ENCODE peak calls at places on chromosomes 1 and 21, in ten cellular contexts. Y is nucleus accumbens; I is stimulated activated CD4-positive, alpha-beta T cell treated with anti-CD3 and anti-CD28 coated beads, Interleukin-15, amount 100 ng/mL, for 24 hours; E is transverse colon; X is NT2/D1; C is NCI-H345; M is upper lobe of right lung; G is T-helper 1 cell; R is suprapubic skin; F is skeletal muscle cell. T is an unnamed sample.

GRCh38 chr21:26388731-26389231 is 184.3 kb downstream of the CYYR1 start:
- DNase-seq in Y (no peak), I (no peak), E (no peak), X (no peak), C (no peak), M (no peak), G (no peak), R (no peak), F (peak; percentile 22), T (no peak)

GRCh38 chr1:103489881-103490280 is 35.6 kb upstream of the RNPC3 start:
- DNase-seq in Y (no peak), I (no peak), E (no peak), X (no peak), C (no peak), M (no peak), G (no peak), R (no peak), F (no peak), T (no peak)

GRCh38 chr1:8238141-8239038 is 79.5 kb upstream of the SLC45A1 start:
- DNase-seq in Y (no peak), I (no peak), E (no peak), X (no peak), C (no peak), M (no peak), G (no peak), R (no peak), F (peak; percentile 79), T (no peak)

GRCh38 chr1:94119796-94120590 is 955 bp downstream of the ABCA4 start:
- DNase-seq in Y (no peak), I (no peak), E (no peak), X (peak; percentile 39), C (no peak), M (no peak), G (no peak), R (no peak), F (no peak), T (no peak)

GRCh38 chr1:197775282-197776262 is at the start of gene DENND1B:
- DNase-seq in Y (peak; percentile 42), I (peak; percentile 87), E (peak; percentile 91), X (peak; percentile 56), C (peak; percentile 76), M (peak; percentile 94), G (peak; percentile 89), R (peak; percentile 88), F (peak; percentile 59), T (peak; percentile 72)

GRCh38 chr1:26358411-26359384 is 4.8 kb upstream of the CRYBG2 start:
- DNase-seq in Y (no peak), I (peak; percentile 75), E (peak; percentile 83), X (no peak), C (no peak), M (no peak), G (peak; percentile 78), R (no peak), F (no peak), T (peak; percentile 75)

GRCh38 chr1:216332003-216332402 is 91.2 kb downstream of the USH2A start:
- DNase-seq in Y (no peak), I (no peak), E (no peak), X (no peak), C (no peak), M (no peak), G (no peak), R (no peak), F (no peak), T (no peak)

GRCh38 chr1:94096797-94097549 is 24.0 kb downstream of the ABCA4 start:
- DNase-seq in Y (no peak), I (no peak), E (peak; percentile 13), X (no peak), C (no peak), M (no peak), G (no peak), R (no peak), F (peak; percentile 57), T (no peak)

GRCh38 chr1:77984629-77985028 is 5.8 kb upstream of the FUBP1 start:
- DNase-seq in Y (no peak), I (no peak), E (no peak), X (no peak), C (no peak), M (no peak), G (no peak), R (no peak), F (no peak), T (no peak)

GRCh38 chr1:198657550-198658064 is 18.8 kb downstream of the PTPRC start:
- DNase-seq in Y (no peak), I (no peak), E (no peak), X (no peak), C (no peak), M (no peak), G (peak; percentile 74), R (no peak), F (peak; percentile 90), T (peak; percentile 36)

GRCh38 chr21:42056996-42057689 is 14.0 kb upstream of the UMODL1 start:
- DNase-seq in Y (no peak), I (no peak), E (peak; percentile 81), X (no peak), C (peak; percentile 99), M (peak; percentile 82), G (no peak), R (no peak), F (no peak), T (no peak)

GRCh38 chr1:21673277-21673780 is 4.2 kb upstream of the RAP1GAP start:
- DNase-seq in Y (no peak), I (no peak), E (peak; percentile 36), X (no peak), C (peak; percentile 22), M (peak; percentile 88), G (no peak), R (no peak), F (peak; percentile 57), T (no peak)

GRCh38 chr1:94270801-94271203 is 33.4 kb upstream of the ARHGAP29 start:
- DNase-seq in Y (no peak), I (no peak), E (no peak), X (no peak), C (no peak), M (no peak), G (no peak), R (no peak), F (peak; percentile 90), T (no peak)

GRCh38 chr1:155981266-155982088 is 3.1 kb upstream of the ARHGEF2 start:
- DNase-seq in Y (no peak), I (no peak), E (peak; percentile 56), X (no peak), C (no peak), M (no peak), G (peak; percentile 38), R (no peak), F (peak; percentile 58), T (peak; percentile 59)

GRCh38 chr1:178536844-178537371 is 24.0 kb downstream of the TEX35 start:
- DNase-seq in Y (peak; percentile 64), I (no peak), E (peak; percentile 77), X (no peak), C (no peak), M (no peak), G (no peak), R (peak; percentile 55), F (peak; percentile 96), T (no peak)

GRCh38 chr1:18440385-18441226 is 40.1 kb upstream of the KLHDC7A start:
- DNase-seq in Y (no peak), I (no peak), E (peak; percentile 30), X (no peak), C (no peak), M (no peak), G (no peak), R (no peak), F (no peak), T (no peak)

GRCh38 chr1:26861286-26861701 is 1.7 kb upstream of the SFN start:
- DNase-seq in Y (no peak), I (no peak), E (no peak), X (no peak), C (peak; percentile 1), M (no peak), G (no peak), R (no peak), F (no peak), T (no peak)

GRCh38 chr1:108050911-108051624 is 86.1 kb upstream of the VAV3 start:
- DNase-seq in Y (no peak), I (no peak), E (no peak), X (no peak), C (no peak), M (no peak), G (no peak), R (no peak), F (no peak), T (peak; percentile 55)

GRCh38 chr1:23291706-23292105 is 52.4 kb downstream of the HNRNPR start:
- DNase-seq in Y (no peak), I (no peak), E (no peak), X (no peak), C (no peak), M (no peak), G (no peak), R (no peak), F (no peak), T (no peak)

GRCh38 chr1:211839106-211839505 is 8.5 kb upstream of the LPGAT1 start:
- DNase-seq in Y (no peak), I (peak; percentile 5), E (no peak), X (no peak), C (no peak), M (no peak), G (no peak), R (no peak), F (no peak), T (no peak)

GRCh38 chr1:58773406-58773840 is 10.4 kb downstream of the JUN start:
- DNase-seq in Y (no peak), I (no peak), E (peak; percentile 35), X (no peak), C (peak; percentile 94), M (no peak), G (peak; percentile 40), R (no peak), F (peak; percentile 92), T (no peak)

GRCh38 chr1:102715150-102715549 is 393.2 kb downstream of the COL11A1 start:
- DNase-seq in Y (no peak), I (no peak), E (no peak), X (no peak), C (no peak), M (no peak), G (no peak), R (no peak), F (peak; percentile 52), T (no peak)

GRCh38 chr1:3186526-3186921 is 117.5 kb downstream of the PRDM16 start:
- DNase-seq in Y (peak; percentile 31), I (no peak), E (peak; percentile 53), X (no peak), C (no peak), M (peak; percentile 76), G (no peak), R (peak; percentile 76), F (no peak), T (no peak)

GRCh38 chr1:214281902-214282695 is 1.1 kb downstream of the SMYD2 start:
- DNase-seq in Y (no peak), I (no peak), E (peak; percentile 52), X (no peak), C (no peak), M (no peak), G (no peak), R (peak; percentile 67), F (no peak), T (no peak)